ENCODE peak calls at places on chromosomes 3 and 15, in four cellular contexts. R is HCT116, P is SK-N-SH, Y is HepG2. M is an unnamed sample.

GRCh38 chr3:144051211-144051610 is 79.6 kb downstream of the DIPK2A start:
- DNase-seq in R (no peak), P (no peak), Y (no peak), M (no peak)

GRCh38 chr3:42507252-42507651 is 4.8 kb downstream of the VIPR1 start:
- DNase-seq in R (no peak), P (no peak), Y (no peak), M (peak)

GRCh38 chr3:15465876-15466585 is 38.6 kb downstream of the EAF1 start:
- DNase-seq in R (no peak), P (no peak), Y (no peak), M (no peak)

GRCh38 chr3:177110308-177111254 is 86.7 kb downstream of the TBL1XR1 start:
- DNase-seq in R (no peak), P (no peak), Y (no peak), M (no peak)

GRCh38 chr3:141279074-141279945 is 47.7 kb downstream of the PXYLP1 start:
- DNase-seq in R (no peak), P (peak), Y (peak), M (peak)

GRCh38 chr3:146948161-146948560 is 343.0 kb upstream of the PLSCR5 start:
- DNase-seq in R (no peak), P (no peak), Y (no peak), M (no peak)

GRCh38 chr3:79019924-79020173 is 747.9 kb downstream of the ROBO1 start:
- DNase-seq in R (no peak), P (no peak), Y (no peak), M (no peak)

GRCh38 chr15:31476411-31476810 is 149.8 kb downstream of the KLF13 start:
- DNase-seq in R (no peak), P (no peak), Y (no peak), M (no peak)

GRCh38 chr3:168250415-168250861 is 154.7 kb upstream of the GOLIM4 start:
- DNase-seq in R (no peak), P (peak), Y (no peak), M (no peak)

GRCh38 chr3:162540421-162540820 is 1043.8 kb downstream of the OTOL1 start:
- DNase-seq in R (no peak), P (no peak), Y (no peak), M (no peak)

GRCh38 chr3:116517308-116517707 is 72.0 kb upstream of the LSAMP start:
- DNase-seq in R (no peak), P (no peak), Y (no peak), M (no peak)

GRCh38 chr3:193851941-193852674 is 259.1 kb downstream of the OPA1 start:
- DNase-seq in R (no peak), P (no peak), Y (no peak), M (no peak)

GRCh38 chr3:18745472-18745871 is 320.3 kb upstream of the SATB1 start:
- DNase-seq in R (no peak), P (no peak), Y (no peak), M (no peak)

GRCh38 chr3:112604536-112604935 is 36.4 kb downstream of the CCDC80 start:
- DNase-seq in R (no peak), P (peak), Y (no peak), M (no peak)

GRCh38 chr3:129686941-129687340 is 80.5 kb upstream of the PLXND1 start:
- DNase-seq in R (no peak), P (no peak), Y (peak), M (peak)

GRCh38 chr3:171753025-171753472 is 57.2 kb downstream of the PLD1 start:
- DNase-seq in R (no peak), P (no peak), Y (no peak), M (peak)

GRCh38 chr3:81728766-81729544 is 32.5 kb downstream of the GBE1 start:
- DNase-seq in R (no peak), P (no peak), Y (no peak), M (no peak)

GRCh38 chr3:192212979-192213378 is 514.4 kb downstream of the FGF12 start:
- DNase-seq in R (no peak), P (no peak), Y (no peak), M (no peak)
- TF ChIP-seq JUND in R (no peak), P (no peak), Y (no peak), M (no peak)

DNA sequence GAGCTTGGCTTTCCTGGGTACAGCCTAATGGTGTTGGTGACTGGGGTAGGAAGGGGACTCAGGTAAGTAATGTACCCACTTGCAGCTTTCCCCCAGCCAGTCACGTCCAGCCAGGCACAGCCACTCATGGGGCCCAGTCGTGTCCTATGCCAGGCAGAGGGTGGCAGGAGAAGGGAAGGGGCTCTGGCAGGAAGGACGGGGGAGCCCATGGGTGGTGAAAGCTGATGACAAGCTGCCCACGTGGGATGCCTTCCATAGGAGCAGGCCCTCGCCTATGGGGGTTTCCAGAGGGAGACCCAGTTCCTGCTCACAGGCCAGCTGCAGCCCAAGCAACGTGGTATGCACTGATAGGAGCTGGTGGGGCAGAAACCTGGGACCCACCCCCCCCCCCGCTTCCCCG is 10.7 kb downstream of the CHAC1 start:
- DNase-seq in R (no peak), P (no peak), Y (no peak), M (no peak)
- TF ChIP-seq JUND in R (no peak), P (no peak), Y (no peak), M (no peak)

GRCh38 chr3:66809579-66809958 is 188.5 kb upstream of the KBTBD8 start:
- DNase-seq in R (no peak), P (no peak), Y (peak), M (no peak)
- TF ChIP-seq JUND in R (no peak), P (no peak), Y (no peak), M (no peak)

GRCh38 chr3:36446230-36446629 is 65.9 kb downstream of the STAC start:
- DNase-seq in R (no peak), P (no peak), Y (no peak), M (no peak)
- TF ChIP-seq JUND in R (no peak), P (no peak), Y (no peak), M (no peak)

GRCh38 chr15:85006201-85006600 is 24.5 kb downstream of the PDE8A start:
- DNase-seq in R (no peak), P (no peak), Y (no peak), M (no peak)

GRCh38 chr15:85004551-85004950 is 22.9 kb downstream of the PDE8A start:
- DNase-seq in R (no peak), P (no peak), Y (no peak), M (no peak)

GRCh38 chr15:85005319-85005718 is 23.7 kb downstream of the PDE8A start:
- DNase-seq in R (no peak), P (no peak), Y (no peak), M (no peak)

GRCh38 chr15:85006655-85007054 is 25.0 kb downstream of the PDE8A start:
- DNase-seq in R (no peak), P (no peak), Y (no peak), M (no peak)

GRCh38 chr15:85005744-85006143 is 24.1 kb downstream of the PDE8A start:
- DNase-seq in R (no peak), P (no peak), Y (no peak), M (no peak)
- TF ChIP-seq JUND in R (no peak), P (no peak), Y (no peak), M (no peak)

DNA sequence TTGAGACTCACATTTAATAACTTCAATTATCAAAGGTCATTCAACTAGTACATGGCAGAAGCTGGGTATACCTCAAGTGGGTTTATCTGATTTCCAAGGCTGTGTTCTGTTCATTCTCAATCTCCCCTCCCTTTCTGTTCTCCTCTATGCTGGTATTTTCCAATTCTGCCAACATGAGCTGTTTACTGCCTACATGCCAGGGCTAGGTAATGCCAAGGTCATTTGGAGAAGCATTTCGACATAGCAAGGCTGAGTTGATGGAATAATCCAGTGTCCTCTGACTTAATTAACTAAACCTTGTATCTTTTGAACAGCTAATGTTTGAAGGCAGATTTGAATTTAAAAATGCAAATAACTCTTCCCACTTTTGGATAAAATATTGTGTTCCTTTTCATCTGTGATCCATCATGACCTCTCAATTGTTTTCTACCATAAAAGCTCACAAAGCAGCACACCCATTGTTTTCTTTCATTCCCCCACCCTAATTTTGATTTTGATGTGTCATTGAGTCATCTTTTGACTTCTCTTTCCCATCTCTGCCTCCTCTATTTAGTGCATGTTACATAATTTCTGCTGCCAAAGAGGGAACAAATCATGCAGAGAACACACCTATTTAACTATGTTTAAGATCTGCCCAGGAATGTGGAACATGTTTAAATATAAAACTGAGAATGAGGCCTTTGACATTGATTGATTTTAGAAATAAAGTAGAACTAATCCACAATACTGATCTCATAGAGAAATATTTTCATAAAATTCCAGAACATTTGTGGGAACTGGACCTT is 308.8 kb upstream of the NR2E3 start:
- DNase-seq in R (no peak), P (no peak), Y (peak), M (peak)
- TF ChIP-seq JUND in R (no peak), P (no peak), Y (no peak), M (no peak)

GRCh38 chr3:122350814-122351418 is 25.9 kb downstream of the CSTA start:
- DNase-seq in R (no peak), P (no peak), Y (no peak), M (no peak)
- TF ChIP-seq JUND in R (no peak), P (no peak), Y (no peak), M (no peak)

GRCh38 chr3:184255291-184256039 is 5.9 kb downstream of the CAMK2N2 start:
- DNase-seq in R (no peak), P (no peak), Y (no peak), M (no peak)
- TF ChIP-seq JUND in R (no peak), P (no peak), Y (no peak), M (no peak)

M was measured in T47D.